ENCODE peak calls at places on chromosomes 5 and 9, in five cellular contexts. L is nephron progenitor cell, Y is amniotic stem cell, K is neural crest cell, A is tibial artery. N is an unnamed sample.

GRCh38 chr5:170508660-170509322 is 5.0 kb downstream of the KCNIP1 start:
- DNase-seq in K (no peak), Y (no peak), A (no peak), L (no peak), N (no peak)

GRCh38 chr5:138180183-138180782 is 1.4 kb downstream of the KIF20A start:
- DNase-seq in A (no peak), L (no peak), Y (peak; percentile 20), K (peak; percentile 6), N (peak; percentile 1)

GRCh38 chr9:93057024-93057702 is 1.3 kb upstream of the SUSD3 start:
- DNase-seq in L (no peak), A (no peak), K (no peak), Y (no peak), N (no peak)

GRCh38 chr5:138339464-138339863 is 1.4 kb downstream of the FAM53C start:
- DNase-seq in A (no peak), L (no peak), Y (no peak), K (no peak), N (no peak)

GRCh38 chr5:148909766-148910165 is 83.4 kb downstream of the ADRB2 start:
- DNase-seq in K (no peak), A (no peak), L (no peak), Y (no peak), N (no peak)

GRCh38 chr5:56740000-56740399 is 75.3 kb upstream of the MAP3K1 start:
- DNase-seq in L (no peak), Y (no peak), K (no peak), A (no peak), N (no peak)

GRCh38 chr5:123636006-123636405 is 124.0 kb downstream of the CSNK1G3 start:
- DNase-seq in K (no peak), L (no peak), Y (no peak), A (no peak), N (no peak)

GRCh38 chr5:89421035-89421434 is 538.1 kb upstream of the MEF2C start:
- DNase-seq in Y (no peak), K (no peak), L (no peak), A (no peak), N (no peak)

GRCh38 chr5:172334196-172334595 is 50.6 kb upstream of the UBTD2 start:
- DNase-seq in L (no peak), K (no peak), Y (no peak), A (no peak), N (no peak)

GRCh38 chr5:4941957-4942830 is 197.9 kb upstream of the ADAMTS16 start:
- DNase-seq in Y (no peak), K (peak; percentile 57), L (peak; percentile 74), A (no peak), N (no peak)

GRCh38 chr9:13493697-13494096 is 214.2 kb upstream of the MPDZ start:
- DNase-seq in A (peak; percentile 27), Y (no peak), K (no peak), L (no peak), N (no peak)

GRCh38 chr5:78046006-78046405 is 248.5 kb downstream of the AP3B1 start:
- DNase-seq in K (no peak), A (no peak), L (no peak), Y (no peak), N (no peak)

GRCh38 chr5:91384671-91385430 is 1.7 kb upstream of the ARRDC3 start:
- DNase-seq in L (peak; percentile 43), K (no peak), Y (peak; percentile 73), A (peak; percentile 36), N (peak; percentile 76)

GRCh38 chr5:90740244-90740799 is 181.7 kb downstream of the ADGRV1 start:
- DNase-seq in K (no peak), Y (no peak), L (no peak), A (no peak), N (no peak)

GRCh38 chr5:160369990-160370712 is at the start of gene C1QTNF2:
- DNase-seq in Y (peak; percentile 56), K (peak; percentile 31), A (peak; percentile 50), L (peak; percentile 68), N (no peak)

GRCh38 chr9:134502261-134503211 is 139.1 kb upstream of the COL5A1 start:
- DNase-seq in Y (peak; percentile 91), A (peak; percentile 71), L (no peak), K (no peak), N (no peak)